ENCODE peak calls at places on chromosome 4, in five cellular contexts. C is GM20000, O is colonic mucosa, H is right atrium auricular region, V is fibroblast of mammary gland. I is an unnamed sample.

GRCh38 chr4:86816463-86817107 is 32.6 kb downstream of the SLC10A6 start:
- DNase-seq in C (no peak), O (no peak), H (no peak), V (peak; percentile 74), I (no peak)

GRCh38 chr4:181008164-181008563 is 1235.0 kb upstream of the TENM3 start:
- DNase-seq in H (no peak), O (no peak), C (no peak), V (peak; percentile 27), I (no peak)

GRCh38 chr4:102338405-102338804 is 6.9 kb downstream of the SLC39A8 start:
- DNase-seq in C (no peak), H (no peak), O (no peak), V (peak; percentile 34), I (no peak)

GRCh38 chr4:184451726-184452125 is 22.6 kb downstream of the IRF2 start:
- DNase-seq in V (no peak), O (no peak), H (no peak), C (no peak), I (no peak)

GRCh38 chr4:173333658-173334084 is 487 bp downstream of the HMGB2 start:
- DNase-seq in V (peak; percentile 17), C (peak; percentile 47), O (peak; percentile 65), H (no peak), I (peak; percentile 36)

GRCh38 chr4:16496501-16496900 is 270.2 kb upstream of the TAPT1 start:
- DNase-seq in V (peak; percentile 70), H (no peak), O (no peak), C (no peak), I (no peak)

GRCh38 chr4:173371292-173372192 is 788 bp downstream of the SAP30 start:
- DNase-seq in O (peak; percentile 75), C (peak; percentile 42), V (peak; percentile 72), H (peak; percentile 69), I (peak; percentile 47)

GRCh38 chr4:173513651-173514050 is 16.4 kb downstream of the HAND2 start:
- DNase-seq in V (no peak), H (no peak), O (no peak), C (no peak), I (no peak)

GRCh38 chr4:100984901-100985300 is 362.4 kb downstream of the PPP3CA start:
- DNase-seq in C (no peak), H (no peak), O (no peak), V (peak; percentile 83), I (no peak)

GRCh38 chr4:183987987-183988392 is 82.9 kb downstream of the STOX2 start:
- DNase-seq in O (peak; percentile 58), V (peak; percentile 89), H (peak; percentile 93), C (no peak), I (no peak)

GRCh38 chr4:19227701-19228100 is 1024.0 kb upstream of the SLIT2 start:
- DNase-seq in C (no peak), V (no peak), O (no peak), H (no peak), I (no peak)

GRCh38 chr4:187993827-187994226 is 1.7 kb upstream of the ZFP42 start:
- DNase-seq in V (peak; percentile 25), O (no peak), H (no peak), C (no peak), I (no peak)

GRCh38 chr4:38310446-38311043 is 350.3 kb downstream of the PTTG2 start:
- DNase-seq in O (no peak), V (no peak), C (peak; percentile 80), H (no peak), I (peak; percentile 74)

GRCh38 chr4:175514174-175514573 is 297.9 kb downstream of the GPM6A start:
- DNase-seq in V (no peak), O (no peak), C (no peak), H (no peak), I (no peak)

GRCh38 chr4:169571435-169571834 is 40.9 kb downstream of the NEK1 start:
- DNase-seq in O (no peak), H (no peak), C (no peak), V (no peak), I (no peak)

GRCh38 chr4:20493761-20494353 is 206.4 kb upstream of the PACRGL start:
- DNase-seq in V (peak; percentile 23), H (no peak), C (no peak), O (no peak), I (no peak)

GRCh38 chr4:52799813-52800212 is 48.6 kb upstream of the ERVMER34-1 start:
- DNase-seq in O (no peak), H (no peak), C (no peak), V (peak; percentile 15), I (no peak)

GRCh38 chr4:19010766-19011165 is 989.2 kb upstream of the LCORL start:
- DNase-seq in V (no peak), O (no peak), C (no peak), H (no peak), I (no peak)

GRCh38 chr4:158280856-158281255 is 70.6 kb downstream of the TMEM144 start:
- DNase-seq in O (no peak), C (no peak), H (no peak), V (peak; percentile 68), I (no peak)

GRCh38 chr4:38313999-38314561 is 349.9 kb upstream of the KLF3 start:
- DNase-seq in H (no peak), C (no peak), V (peak; percentile 87), O (peak; percentile 75), I (no peak)

GRCh38 chr4:109559983-109560686 is at the start of gene MCUB:
- DNase-seq in V (peak; percentile 85), O (peak; percentile 90), H (peak; percentile 90), C (peak; percentile 96), I (peak; percentile 94)

GRCh38 chr4:182261651-182262223 is 18.5 kb downstream of the TENM3 start:
- DNase-seq in H (no peak), C (no peak), O (no peak), V (no peak), I (no peak)

GRCh38 chr4:128228778-128229457 is 58.7 kb downstream of the PGRMC2 start:
- DNase-seq in H (no peak), C (no peak), V (no peak), O (no peak), I (no peak)

GRCh38 chr4:53240573-53240972 is 125.3 kb downstream of the SCFD2 start:
- DNase-seq in H (no peak), O (no peak), V (no peak), C (no peak), I (no peak)

GRCh38 chr4:126850286-126850685 is 782.5 kb upstream of the INTU start:
- DNase-seq in C (no peak), V (peak; percentile 99), H (no peak), O (no peak), I (no peak)

GRCh38 chr4:163693776-163694175 is 199.3 kb downstream of the TMA16 start:
- DNase-seq in O (no peak), H (no peak), C (no peak), V (peak; percentile 80), I (no peak)

GRCh38 chr4:74205559-74205958 is 47.6 kb downstream of the MTHFD2L start:
- DNase-seq in C (no peak), H (no peak), O (no peak), V (no peak), I (no peak)

GRCh38 chr4:141955696-141956095 is 319.3 kb downstream of the IL15 start:
- DNase-seq in V (no peak), H (no peak), O (no peak), C (no peak), I (no peak)

GRCh38 chr4:177220376-177220775 is 89.3 kb upstream of the NEIL3 start:
- DNase-seq in C (no peak), V (peak; percentile 74), O (no peak), H (no peak), I (no peak)

GRCh38 chr4:95129708-95130343 is 372.1 kb downstream of the BMPR1B start:
- DNase-seq in C (no peak), V (peak; percentile 100), O (peak; percentile 29), H (peak; percentile 66), I (no peak)

GRCh38 chr4:121278811-121279368 is 101.9 kb downstream of the QRFPR start:
- DNase-seq in V (no peak), H (no peak), O (no peak), C (peak; percentile 49), I (peak; percentile 25)

GRCh38 chr4:165301833-165302232 is 25.6 kb upstream of the MSMO1 start:
- DNase-seq in H (no peak), O (no peak), C (peak; percentile 30), V (peak; percentile 31), I (peak; percentile 44)

GRCh38 chr4:71541541-71541940 is 202.7 kb downstream of the SLC4A4 start:
- DNase-seq in V (no peak), O (no peak), H (no peak), C (no peak), I (no peak)

GRCh38 chr4:35087216-35087615 is 1157.1 kb downstream of the ARAP2 start:
- DNase-seq in H (no peak), V (no peak), O (no peak), C (no peak), I (no peak)

GRCh38 chr4:122731676-122732075 is 828 bp upstream of the BBS12 start:
- DNase-seq in V (no peak), O (no peak), H (no peak), C (no peak), I (no peak)
- TF ChIP-seq CTCF in V (no peak), O (no peak), H (no peak), C (no peak), I (no peak)

DNA sequence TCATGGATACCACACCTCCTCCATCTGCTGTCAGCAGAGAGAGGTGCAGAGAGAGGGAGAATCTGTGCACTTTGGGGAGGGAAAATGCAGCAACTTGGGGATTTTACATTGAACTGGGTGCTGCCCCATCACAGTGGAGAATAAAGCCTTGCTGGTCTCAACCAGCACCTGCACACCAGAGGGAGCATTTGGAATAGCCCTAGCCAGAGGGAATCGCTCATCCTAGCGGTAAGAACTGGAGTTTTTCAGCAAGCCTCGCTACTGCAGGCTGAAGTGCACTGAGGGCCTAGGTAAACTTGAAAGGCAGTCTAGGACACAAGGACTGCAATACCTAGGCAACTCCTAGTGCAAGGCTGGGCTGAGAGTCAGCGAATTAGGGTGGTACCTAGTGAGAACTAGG is 148.7 kb downstream of the KDR start:
- DNase-seq in O (no peak), C (no peak), V (no peak), H (no peak), I (no peak)
- TF ChIP-seq CTCF in O (no peak), C (no peak), V (no peak), H (no peak), I (no peak)

DNA sequence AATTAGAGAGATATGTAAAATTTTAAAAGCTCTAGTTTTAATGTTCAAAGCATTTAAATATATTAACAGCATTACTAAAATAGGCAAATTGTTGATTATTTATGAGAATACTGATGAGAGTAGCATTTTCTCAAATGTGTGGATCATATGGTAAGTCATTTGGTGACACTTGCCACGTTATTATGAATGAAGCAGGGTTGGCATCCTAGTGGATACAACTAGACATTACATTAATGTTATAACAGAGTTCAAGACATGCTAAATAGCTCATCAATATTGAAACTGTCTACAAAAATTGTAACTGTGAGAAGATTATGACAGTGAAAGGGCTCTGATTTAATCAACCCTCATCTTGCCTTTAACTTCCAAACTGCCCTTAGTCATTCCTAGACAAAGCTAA is 171.1 kb downstream of the PDGFC start:
- DNase-seq in C (no peak), O (no peak), V (no peak), H (no peak), I (no peak)
- TF ChIP-seq CTCF in C (no peak), O (no peak), V (no peak), H (no peak), I (no peak)

DNA sequence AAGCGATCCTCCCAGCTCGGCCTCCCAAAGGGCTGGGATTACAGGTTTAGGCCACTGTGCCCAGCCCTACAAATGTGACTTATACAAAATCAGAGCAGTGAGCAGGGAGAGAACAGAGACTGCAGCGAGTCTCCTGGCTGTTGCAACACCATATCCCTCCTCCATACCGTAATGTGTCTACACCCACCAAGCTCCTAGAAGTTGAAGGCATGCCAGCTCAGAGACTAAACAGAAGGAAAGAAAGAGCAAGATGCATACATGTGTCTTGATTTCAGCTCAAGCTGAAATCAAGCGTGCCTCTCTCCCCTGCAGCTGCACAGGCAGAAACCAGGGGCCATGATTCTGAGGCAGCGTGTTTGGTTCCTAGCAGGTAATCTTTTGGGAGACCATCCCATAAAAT is 34.7 kb downstream of the AFAP1 start:
- DNase-seq in O (no peak), V (peak; percentile 96), H (no peak), C (no peak), I (no peak)
- TF ChIP-seq CTCF in O (no peak), V (no peak), H (no peak), C (no peak), I (no peak)